ENCODE peak calls at places on chromosomes 12 and 14, in nine cellular contexts. One of them, this sample, is unnamed.

GRCh38 chr12:122951979-122952892 is 14.0 kb downstream of the ABCB9 start:
- DNase-seq in esophagus muscularis mucosa: peak
- DNase-seq in adrenal gland: peak
- DNase-seq in lower lobe of right lung: peak
- DNase-seq in aorta: peak
- DNase-seq in IMR-90: peak
- DNase-seq in effector memory CD4-positive, alpha-beta T cell: peak
- DNase-seq in spleen: peak
- DNase-seq in endothelial cell of umbilical vein: peak
- DNase-seq in this sample: peak

GRCh38 chr12:49702009-49702408 is 5.2 kb downstream of the FMNL3 start:
- DNase-seq in esophagus muscularis mucosa: no peak
- DNase-seq in adrenal gland: no peak
- DNase-seq in lower lobe of right lung: no peak
- DNase-seq in aorta: no peak
- DNase-seq in IMR-90: no peak
- DNase-seq in effector memory CD4-positive, alpha-beta T cell: no peak
- DNase-seq in spleen: no peak
- DNase-seq in endothelial cell of umbilical vein: no peak
- DNase-seq in this sample: no peak

GRCh38 chr14:94805726-94806288 is 35.9 kb upstream of the GSC start:
- DNase-seq in esophagus muscularis mucosa: no peak
- DNase-seq in adrenal gland: no peak
- DNase-seq in lower lobe of right lung: no peak
- DNase-seq in aorta: no peak
- DNase-seq in IMR-90: no peak
- DNase-seq in effector memory CD4-positive, alpha-beta T cell: no peak
- DNase-seq in spleen: no peak
- DNase-seq in endothelial cell of umbilical vein: no peak
- DNase-seq in this sample: peak

GRCh38 chr12:128823216-128823915 is 392 bp downstream of the SLC15A4 start:
- DNase-seq in esophagus muscularis mucosa: no peak
- DNase-seq in adrenal gland: peak
- DNase-seq in lower lobe of right lung: peak
- DNase-seq in aorta: no peak
- DNase-seq in IMR-90: no peak
- DNase-seq in effector memory CD4-positive, alpha-beta T cell: peak
- DNase-seq in spleen: peak
- DNase-seq in endothelial cell of umbilical vein: no peak
- DNase-seq in this sample: no peak

GRCh38 chr14:74546416-74546815 is 52.9 kb downstream of the ISCA2 start:
- DNase-seq in esophagus muscularis mucosa: no peak
- DNase-seq in adrenal gland: no peak
- DNase-seq in lower lobe of right lung: no peak
- DNase-seq in aorta: no peak
- DNase-seq in IMR-90: no peak
- DNase-seq in effector memory CD4-positive, alpha-beta T cell: no peak
- DNase-seq in spleen: peak
- DNase-seq in endothelial cell of umbilical vein: no peak
- DNase-seq in this sample: no peak

GRCh38 chr14:101709533-101709881 is 52.0 kb upstream of the PPP2R5C start:
- DNase-seq in esophagus muscularis mucosa: peak
- DNase-seq in adrenal gland: no peak
- DNase-seq in lower lobe of right lung: no peak
- DNase-seq in aorta: no peak
- DNase-seq in IMR-90: no peak
- DNase-seq in effector memory CD4-positive, alpha-beta T cell: no peak
- DNase-seq in spleen: no peak
- DNase-seq in endothelial cell of umbilical vein: no peak
- DNase-seq in this sample: no peak

GRCh38 chr14:76293923-76294322 is 82.0 kb upstream of the ESRRB start:
- DNase-seq in esophagus muscularis mucosa: no peak
- DNase-seq in adrenal gland: no peak
- DNase-seq in lower lobe of right lung: no peak
- DNase-seq in aorta: no peak
- DNase-seq in IMR-90: no peak
- DNase-seq in effector memory CD4-positive, alpha-beta T cell: no peak
- DNase-seq in spleen: no peak
- DNase-seq in endothelial cell of umbilical vein: no peak
- DNase-seq in this sample: no peak

GRCh38 chr12:53214687-53215455 is 7.8 kb upstream of the ITGB7 start:
- DNase-seq in esophagus muscularis mucosa: no peak
- DNase-seq in adrenal gland: peak
- DNase-seq in lower lobe of right lung: no peak
- DNase-seq in aorta: peak
- DNase-seq in IMR-90: no peak
- DNase-seq in effector memory CD4-positive, alpha-beta T cell: no peak
- DNase-seq in spleen: no peak
- DNase-seq in endothelial cell of umbilical vein: peak
- DNase-seq in this sample: no peak

GRCh38 chr12:85484387-85484786 is 204.4 kb downstream of the ALX1 start:
- DNase-seq in esophagus muscularis mucosa: no peak
- DNase-seq in adrenal gland: no peak
- DNase-seq in lower lobe of right lung: no peak
- DNase-seq in aorta: no peak
- DNase-seq in IMR-90: no peak
- DNase-seq in effector memory CD4-positive, alpha-beta T cell: no peak
- DNase-seq in spleen: no peak
- DNase-seq in endothelial cell of umbilical vein: no peak
- DNase-seq in this sample: no peak

GRCh38 chr12:98955284-98955683 is 310.2 kb downstream of the APAF1 start:
- DNase-seq in esophagus muscularis mucosa: no peak
- DNase-seq in adrenal gland: no peak
- DNase-seq in lower lobe of right lung: no peak
- DNase-seq in aorta: no peak
- DNase-seq in IMR-90: peak
- DNase-seq in effector memory CD4-positive, alpha-beta T cell: no peak
- DNase-seq in spleen: no peak
- DNase-seq in endothelial cell of umbilical vein: peak
- DNase-seq in this sample: no peak

GRCh38 chr12:12823308-12823707 is 10.2 kb downstream of the DDX47 start:
- DNase-seq in esophagus muscularis mucosa: no peak
- DNase-seq in adrenal gland: no peak
- DNase-seq in lower lobe of right lung: no peak
- DNase-seq in aorta: no peak
- DNase-seq in IMR-90: peak
- DNase-seq in effector memory CD4-positive, alpha-beta T cell: no peak
- DNase-seq in spleen: no peak
- DNase-seq in endothelial cell of umbilical vein: peak
- DNase-seq in this sample: no peak

GRCh38 chr14:99357151-99357550 is 85.2 kb upstream of the BCL11B start:
- DNase-seq in esophagus muscularis mucosa: no peak
- DNase-seq in adrenal gland: no peak
- DNase-seq in lower lobe of right lung: no peak
- DNase-seq in aorta: peak
- DNase-seq in IMR-90: no peak
- DNase-seq in effector memory CD4-positive, alpha-beta T cell: no peak
- DNase-seq in spleen: no peak
- DNase-seq in endothelial cell of umbilical vein: no peak
- DNase-seq in this sample: no peak

GRCh38 chr12:1822699-1823098 is 2.3 kb downstream of the LRTM2 start:
- DNase-seq in esophagus muscularis mucosa: no peak
- DNase-seq in adrenal gland: no peak
- DNase-seq in lower lobe of right lung: no peak
- DNase-seq in aorta: no peak
- DNase-seq in IMR-90: no peak
- DNase-seq in effector memory CD4-positive, alpha-beta T cell: no peak
- DNase-seq in spleen: no peak
- DNase-seq in endothelial cell of umbilical vein: no peak
- DNase-seq in this sample: no peak
- H3K27ac ChIP-seq in esophagus muscularis mucosa: no peak
- H3K27ac ChIP-seq in adrenal gland: no peak
- H3K27ac ChIP-seq in lower lobe of right lung: no peak
- H3K27ac ChIP-seq in aorta: no peak
- H3K27ac ChIP-seq in IMR-90: no peak
- H3K27ac ChIP-seq in effector memory CD4-positive, alpha-beta T cell: no peak
- H3K27ac ChIP-seq in spleen: no peak
- H3K27ac ChIP-seq in endothelial cell of umbilical vein: no peak
- H3K27ac ChIP-seq in this sample: no peak

DNA sequence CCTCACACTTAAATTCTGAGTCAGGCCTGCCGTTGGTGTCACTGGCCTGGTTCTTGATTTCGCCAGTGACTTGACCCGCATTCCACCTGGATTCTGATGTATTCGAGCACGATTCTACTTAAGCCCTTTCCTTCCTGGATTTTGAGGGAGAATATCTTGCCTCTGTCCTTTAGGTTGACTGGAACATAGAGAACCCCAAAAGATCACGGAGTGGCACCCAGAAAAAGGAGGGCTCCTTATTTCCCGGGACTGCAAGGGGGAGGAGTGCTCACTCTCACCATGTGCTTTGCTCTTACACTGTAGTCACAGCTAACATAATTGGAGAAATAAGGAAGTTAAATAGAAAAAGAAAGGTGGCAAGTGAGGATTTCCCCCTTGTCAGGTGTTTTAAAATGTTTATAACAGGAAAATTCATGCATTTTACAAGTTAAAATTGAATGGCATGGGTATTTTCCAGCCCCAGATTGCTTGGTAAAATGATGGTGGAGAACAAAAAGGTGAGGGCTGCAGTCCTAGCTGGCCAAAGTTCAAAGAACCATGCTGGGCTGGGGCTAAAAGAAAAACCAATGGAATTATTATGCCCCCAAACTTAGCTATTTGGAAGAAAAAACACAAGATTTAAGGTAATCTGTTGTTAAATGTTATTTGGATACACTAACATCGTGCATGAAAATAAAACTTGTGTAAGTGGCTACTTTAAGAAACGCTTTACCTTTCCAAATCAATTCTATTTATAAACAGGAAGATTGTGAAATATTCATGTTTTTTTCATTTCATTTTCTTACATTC is 8.9 kb downstream of the FOXA1 start:
- DNase-seq in esophagus muscularis mucosa: no peak
- DNase-seq in adrenal gland: no peak
- DNase-seq in lower lobe of right lung: no peak
- DNase-seq in aorta: no peak
- DNase-seq in IMR-90: no peak
- DNase-seq in effector memory CD4-positive, alpha-beta T cell: no peak
- DNase-seq in spleen: no peak
- DNase-seq in endothelial cell of umbilical vein: no peak
- DNase-seq in this sample: no peak
- H3K27ac ChIP-seq in esophagus muscularis mucosa: no peak
- H3K27ac ChIP-seq in adrenal gland: no peak
- H3K27ac ChIP-seq in lower lobe of right lung: peak
- H3K27ac ChIP-seq in aorta: no peak
- H3K27ac ChIP-seq in IMR-90: no peak
- H3K27ac ChIP-seq in effector memory CD4-positive, alpha-beta T cell: no peak
- H3K27ac ChIP-seq in spleen: no peak
- H3K27ac ChIP-seq in endothelial cell of umbilical vein: no peak
- H3K27ac ChIP-seq in this sample: no peak

GRCh38 chr14:50045837-50046236 is 70.5 kb downstream of the VCPKMT start:
- DNase-seq in esophagus muscularis mucosa: no peak
- DNase-seq in adrenal gland: no peak
- DNase-seq in lower lobe of right lung: no peak
- DNase-seq in aorta: no peak
- DNase-seq in IMR-90: no peak
- DNase-seq in effector memory CD4-positive, alpha-beta T cell: no peak
- DNase-seq in spleen: no peak
- DNase-seq in endothelial cell of umbilical vein: no peak
- DNase-seq in this sample: no peak

GRCh38 chr14:50044040-50044651 is 72.2 kb downstream of the VCPKMT start:
- DNase-seq in esophagus muscularis mucosa: no peak
- DNase-seq in adrenal gland: no peak
- DNase-seq in lower lobe of right lung: no peak
- DNase-seq in aorta: no peak
- DNase-seq in IMR-90: no peak
- DNase-seq in effector memory CD4-positive, alpha-beta T cell: no peak
- DNase-seq in spleen: no peak
- DNase-seq in endothelial cell of umbilical vein: no peak
- DNase-seq in this sample: no peak

GRCh38 chr14:50041980-50042379 is 74.4 kb downstream of the VCPKMT start:
- DNase-seq in esophagus muscularis mucosa: no peak
- DNase-seq in adrenal gland: no peak
- DNase-seq in lower lobe of right lung: no peak
- DNase-seq in aorta: no peak
- DNase-seq in IMR-90: no peak
- DNase-seq in effector memory CD4-positive, alpha-beta T cell: no peak
- DNase-seq in spleen: no peak
- DNase-seq in endothelial cell of umbilical vein: no peak
- DNase-seq in this sample: no peak

GRCh38 chr14:50047274-50047676 is 69.1 kb downstream of the VCPKMT start:
- DNase-seq in esophagus muscularis mucosa: no peak
- DNase-seq in adrenal gland: no peak
- DNase-seq in lower lobe of right lung: no peak
- DNase-seq in aorta: no peak
- DNase-seq in IMR-90: no peak
- DNase-seq in effector memory CD4-positive, alpha-beta T cell: no peak
- DNase-seq in spleen: no peak
- DNase-seq in endothelial cell of umbilical vein: peak
- DNase-seq in this sample: no peak

GRCh38 chr14:50045039-50045711 is 71.2 kb downstream of the VCPKMT start:
- DNase-seq in esophagus muscularis mucosa: peak
- DNase-seq in adrenal gland: peak
- DNase-seq in lower lobe of right lung: peak
- DNase-seq in aorta: peak
- DNase-seq in IMR-90: peak
- DNase-seq in effector memory CD4-positive, alpha-beta T cell: peak
- DNase-seq in spleen: peak
- DNase-seq in endothelial cell of umbilical vein: peak
- DNase-seq in this sample: peak
- H3K27ac ChIP-seq in esophagus muscularis mucosa: peak
- H3K27ac ChIP-seq in adrenal gland: peak
- H3K27ac ChIP-seq in lower lobe of right lung: peak
- H3K27ac ChIP-seq in aorta: no peak
- H3K27ac ChIP-seq in IMR-90: peak
- H3K27ac ChIP-seq in effector memory CD4-positive, alpha-beta T cell: peak
- H3K27ac ChIP-seq in spleen: peak
- H3K27ac ChIP-seq in endothelial cell of umbilical vein: no peak
- H3K27ac ChIP-seq in this sample: peak

GRCh38 chr12:106301611-106302321 is 767 bp upstream of the TCP11L2 start:
- DNase-seq in esophagus muscularis mucosa: peak
- DNase-seq in adrenal gland: peak
- DNase-seq in lower lobe of right lung: peak
- DNase-seq in aorta: no peak
- DNase-seq in IMR-90: peak
- DNase-seq in effector memory CD4-positive, alpha-beta T cell: peak
- DNase-seq in spleen: peak
- DNase-seq in endothelial cell of umbilical vein: peak
- DNase-seq in this sample: peak

GRCh38 chr12:106301241-106301610 is 1.3 kb upstream of the TCP11L2 start:
- DNase-seq in esophagus muscularis mucosa: no peak
- DNase-seq in adrenal gland: no peak
- DNase-seq in lower lobe of right lung: no peak
- DNase-seq in aorta: no peak
- DNase-seq in IMR-90: no peak
- DNase-seq in effector memory CD4-positive, alpha-beta T cell: no peak
- DNase-seq in spleen: no peak
- DNase-seq in endothelial cell of umbilical vein: no peak
- DNase-seq in this sample: peak

GRCh38 chr12:106304001-106304421 is 1.5 kb downstream of the TCP11L2 start:
- DNase-seq in esophagus muscularis mucosa: no peak
- DNase-seq in adrenal gland: no peak
- DNase-seq in lower lobe of right lung: no peak
- DNase-seq in aorta: no peak
- DNase-seq in IMR-90: no peak
- DNase-seq in effector memory CD4-positive, alpha-beta T cell: no peak
- DNase-seq in spleen: no peak
- DNase-seq in endothelial cell of umbilical vein: no peak
- DNase-seq in this sample: no peak

GRCh38 chr12:106303202-106303820 is 778 bp downstream of the TCP11L2 start:
- DNase-seq in esophagus muscularis mucosa: peak
- DNase-seq in adrenal gland: peak
- DNase-seq in lower lobe of right lung: peak
- DNase-seq in aorta: peak
- DNase-seq in IMR-90: peak
- DNase-seq in effector memory CD4-positive, alpha-beta T cell: peak
- DNase-seq in spleen: peak
- DNase-seq in endothelial cell of umbilical vein: peak
- DNase-seq in this sample: peak

GRCh38 chr12:106302401-106303201 is at the start of gene TCP11L2:
- DNase-seq in esophagus muscularis mucosa: peak
- DNase-seq in adrenal gland: peak
- DNase-seq in lower lobe of right lung: peak
- DNase-seq in aorta: peak
- DNase-seq in IMR-90: peak
- DNase-seq in effector memory CD4-positive, alpha-beta T cell: peak
- DNase-seq in spleen: peak
- DNase-seq in endothelial cell of umbilical vein: peak
- DNase-seq in this sample: peak
- H3K27ac ChIP-seq in esophagus muscularis mucosa: peak
- H3K27ac ChIP-seq in adrenal gland: peak
- H3K27ac ChIP-seq in lower lobe of right lung: peak
- H3K27ac ChIP-seq in aorta: no peak
- H3K27ac ChIP-seq in IMR-90: peak
- H3K27ac ChIP-seq in effector memory CD4-positive, alpha-beta T cell: peak
- H3K27ac ChIP-seq in spleen: peak
- H3K27ac ChIP-seq in endothelial cell of umbilical vein: peak
- H3K27ac ChIP-seq in this sample: peak